ENCODE peak calls at places on chromosomes 3 and 15, in seven cellular contexts. One of them, this sample, is unnamed.

GRCh38 chr15:86590461-86590860 is 510.8 kb downstream of the AGBL1 start:
- DNase-seq in lower lobe of right lung: no peak
- DNase-seq in esophagus muscularis mucosa: no peak
- DNase-seq in cardiac muscle cell: no peak
- DNase-seq in upper lobe of right lung: no peak
- DNase-seq in heart right ventricle: no peak
- DNase-seq in Peyer's patch: no peak
- DNase-seq in this sample: no peak

GRCh38 chr3:45631486-45631885 is 36.9 kb downstream of the LIMD1 start:
- DNase-seq in heart right ventricle: no peak
- DNase-seq in cardiac muscle cell: no peak
- DNase-seq in upper lobe of right lung: no peak
- DNase-seq in esophagus muscularis mucosa: no peak
- DNase-seq in lower lobe of right lung: no peak
- DNase-seq in Peyer's patch: no peak
- DNase-seq in this sample: no peak

GRCh38 chr3:136973352-136973751 is 15.6 kb downstream of the IL20RB start:
- DNase-seq in lower lobe of right lung: no peak
- DNase-seq in upper lobe of right lung: no peak
- DNase-seq in Peyer's patch: no peak
- DNase-seq in esophagus muscularis mucosa: no peak
- DNase-seq in cardiac muscle cell: no peak
- DNase-seq in heart right ventricle: no peak
- DNase-seq in this sample: no peak

GRCh38 chr3:123642182-123642956 is 57.5 kb upstream of the HACD2 start:
- DNase-seq in heart right ventricle: peak; percentile 59
- DNase-seq in upper lobe of right lung: peak; percentile 81
- DNase-seq in Peyer's patch: peak; percentile 74
- DNase-seq in esophagus muscularis mucosa: peak; percentile 96
- DNase-seq in cardiac muscle cell: peak; percentile 94
- DNase-seq in lower lobe of right lung: peak; percentile 81
- DNase-seq in this sample: no peak

GRCh38 chr3:197554562-197555280 is 1.0 kb downstream of the BDH1 start:
- DNase-seq in esophagus muscularis mucosa: peak; percentile 98
- DNase-seq in upper lobe of right lung: peak; percentile 99
- DNase-seq in heart right ventricle: peak; percentile 95
- DNase-seq in Peyer's patch: peak; percentile 97
- DNase-seq in lower lobe of right lung: peak; percentile 98
- DNase-seq in cardiac muscle cell: peak; percentile 99
- DNase-seq in this sample: peak; percentile 97

GRCh38 chr3:184262166-184262926 is 993 bp upstream of the CAMK2N2 start:
- DNase-seq in heart right ventricle: no peak
- DNase-seq in upper lobe of right lung: no peak
- DNase-seq in lower lobe of right lung: no peak
- DNase-seq in cardiac muscle cell: no peak
- DNase-seq in Peyer's patch: no peak
- DNase-seq in esophagus muscularis mucosa: no peak
- DNase-seq in this sample: no peak

GRCh38 chr15:60933914-60934885 is 294.9 kb downstream of the RORA start:
- DNase-seq in heart right ventricle: no peak
- DNase-seq in upper lobe of right lung: no peak
- DNase-seq in cardiac muscle cell: no peak
- DNase-seq in lower lobe of right lung: no peak
- DNase-seq in Peyer's patch: no peak
- DNase-seq in esophagus muscularis mucosa: no peak
- DNase-seq in this sample: no peak

GRCh38 chr15:64989331-64990167 is at the start of gene SPG21:
- DNase-seq in cardiac muscle cell: peak; percentile 98
- DNase-seq in lower lobe of right lung: peak; percentile 96
- DNase-seq in upper lobe of right lung: peak; percentile 98
- DNase-seq in esophagus muscularis mucosa: peak; percentile 96
- DNase-seq in heart right ventricle: peak; percentile 95
- DNase-seq in Peyer's patch: peak; percentile 95
- DNase-seq in this sample: peak; percentile 99

GRCh38 chr3:129605593-129606521 is 619 bp downstream of the PLXND1 start:
- DNase-seq in upper lobe of right lung: peak; percentile 82
- DNase-seq in cardiac muscle cell: peak; percentile 60
- DNase-seq in lower lobe of right lung: peak; percentile 73
- DNase-seq in esophagus muscularis mucosa: no peak
- DNase-seq in Peyer's patch: no peak
- DNase-seq in heart right ventricle: peak; percentile 66
- DNase-seq in this sample: peak; percentile 86

GRCh38 chr3:119322523-119323400 is 28.6 kb downstream of the ARHGAP31 start:
- DNase-seq in heart right ventricle: peak; percentile 90
- DNase-seq in Peyer's patch: peak; percentile 85
- DNase-seq in lower lobe of right lung: peak; percentile 93
- DNase-seq in upper lobe of right lung: peak; percentile 95
- DNase-seq in esophagus muscularis mucosa: peak; percentile 94
- DNase-seq in cardiac muscle cell: peak; percentile 85
- DNase-seq in this sample: peak; percentile 93
- TF ChIP-seq CTCF in heart right ventricle: peak; percentile 3
- TF ChIP-seq CTCF in Peyer's patch: no peak
- TF ChIP-seq CTCF in lower lobe of right lung: no peak
- TF ChIP-seq CTCF in upper lobe of right lung: peak; percentile 28
- TF ChIP-seq CTCF in esophagus muscularis mucosa: no peak
- TF ChIP-seq CTCF in cardiac muscle cell: peak; percentile 17
- TF ChIP-seq CTCF in this sample: no peak

DNA sequence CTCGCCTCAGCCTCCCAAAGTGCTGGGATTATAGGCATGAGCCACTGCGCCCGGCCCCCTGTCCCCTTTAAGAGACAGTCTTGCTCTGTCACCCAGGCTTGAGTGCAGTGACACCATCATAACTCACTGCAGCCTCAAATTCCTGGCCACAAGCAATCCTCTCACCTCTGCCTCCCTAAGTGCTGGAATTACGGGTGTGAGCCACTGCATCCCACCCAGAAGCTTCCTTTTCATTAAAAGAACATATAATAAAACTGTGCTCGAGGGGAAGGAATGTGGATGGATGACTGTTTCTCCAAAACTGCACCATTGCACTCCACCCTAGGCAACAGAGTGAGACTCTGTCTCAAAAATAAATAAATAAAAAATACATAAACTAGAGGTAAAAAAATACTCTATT is 70.1 kb downstream of the NCEH1 start:
- DNase-seq in cardiac muscle cell: no peak
- DNase-seq in upper lobe of right lung: no peak
- DNase-seq in esophagus muscularis mucosa: peak; percentile 53
- DNase-seq in heart right ventricle: no peak
- DNase-seq in Peyer's patch: no peak
- DNase-seq in lower lobe of right lung: no peak
- DNase-seq in this sample: no peak
- H3K27ac ChIP-seq in cardiac muscle cell: no peak overlapping the region
- H3K27ac ChIP-seq in upper lobe of right lung: no peak overlapping the region
- H3K27ac ChIP-seq in esophagus muscularis mucosa: no peak overlapping the region
- H3K27ac ChIP-seq in heart right ventricle: no peak overlapping the region
- H3K27ac ChIP-seq in Peyer's patch: no peak overlapping the region
- H3K27ac ChIP-seq in lower lobe of right lung: no peak overlapping the region
- H3K27ac ChIP-seq in this sample: no peak overlapping the region

GRCh38 chr15:93706881-93707280 is 524.5 kb upstream of the MCTP2 start:
- DNase-seq in heart right ventricle: no peak
- DNase-seq in Peyer's patch: no peak
- DNase-seq in lower lobe of right lung: no peak
- DNase-seq in cardiac muscle cell: no peak
- DNase-seq in upper lobe of right lung: no peak
- DNase-seq in esophagus muscularis mucosa: no peak
- DNase-seq in this sample: no peak
- H3K27me3 ChIP-seq in heart right ventricle: no peaks in the 10 kb centered on the region
- H3K27me3 ChIP-seq in Peyer's patch: no peaks in the 10 kb centered on the region
- H3K27me3 ChIP-seq in lower lobe of right lung: no peaks in the 10 kb centered on the region
- H3K27me3 ChIP-seq in cardiac muscle cell: peaks cover 6% of the 10 kb centered on the region
- H3K27me3 ChIP-seq in upper lobe of right lung: no peaks in the 10 kb centered on the region
- H3K27me3 ChIP-seq in esophagus muscularis mucosa: no peaks in the 10 kb centered on the region
- H3K27me3 ChIP-seq in this sample: no peaks in the 10 kb centered on the region

GRCh38 chr15:88489321-88489720 is 21.8 kb downstream of the MRPS11 start:
- DNase-seq in Peyer's patch: no peak
- DNase-seq in esophagus muscularis mucosa: no peak
- DNase-seq in lower lobe of right lung: no peak
- DNase-seq in heart right ventricle: no peak
- DNase-seq in upper lobe of right lung: no peak
- DNase-seq in cardiac muscle cell: no peak
- DNase-seq in this sample: no peak

GRCh38 chr15:88487796-88488523 is 20.5 kb downstream of the MRPS11 start:
- DNase-seq in esophagus muscularis mucosa: no peak
- DNase-seq in heart right ventricle: no peak
- DNase-seq in Peyer's patch: no peak
- DNase-seq in upper lobe of right lung: no peak
- DNase-seq in cardiac muscle cell: no peak
- DNase-seq in lower lobe of right lung: no peak
- DNase-seq in this sample: no peak

GRCh38 chr15:88490036-88490435 is 22.5 kb downstream of the MRPS11 start:
- DNase-seq in upper lobe of right lung: no peak
- DNase-seq in Peyer's patch: no peak
- DNase-seq in cardiac muscle cell: no peak
- DNase-seq in lower lobe of right lung: no peak
- DNase-seq in esophagus muscularis mucosa: no peak
- DNase-seq in heart right ventricle: no peak
- DNase-seq in this sample: no peak

GRCh38 chr15:88484781-88485246 is 17.3 kb downstream of the MRPS11 start:
- DNase-seq in esophagus muscularis mucosa: no peak
- DNase-seq in Peyer's patch: no peak
- DNase-seq in cardiac muscle cell: peak; percentile 38
- DNase-seq in upper lobe of right lung: no peak
- DNase-seq in lower lobe of right lung: no peak
- DNase-seq in heart right ventricle: no peak
- DNase-seq in this sample: no peak

GRCh38 chr15:88487176-88487795 is 19.8 kb downstream of the MRPS11 start:
- DNase-seq in upper lobe of right lung: no peak
- DNase-seq in esophagus muscularis mucosa: no peak
- DNase-seq in lower lobe of right lung: no peak
- DNase-seq in heart right ventricle: no peak
- DNase-seq in Peyer's patch: no peak
- DNase-seq in cardiac muscle cell: no peak
- DNase-seq in this sample: no peak
- TF ChIP-seq CTCF in upper lobe of right lung: no peak
- TF ChIP-seq CTCF in esophagus muscularis mucosa: no peak
- TF ChIP-seq CTCF in lower lobe of right lung: no peak
- TF ChIP-seq CTCF in heart right ventricle: no peak
- TF ChIP-seq CTCF in Peyer's patch: no peak
- TF ChIP-seq CTCF in cardiac muscle cell: no peak
- TF ChIP-seq CTCF in this sample: no peak

DNA sequence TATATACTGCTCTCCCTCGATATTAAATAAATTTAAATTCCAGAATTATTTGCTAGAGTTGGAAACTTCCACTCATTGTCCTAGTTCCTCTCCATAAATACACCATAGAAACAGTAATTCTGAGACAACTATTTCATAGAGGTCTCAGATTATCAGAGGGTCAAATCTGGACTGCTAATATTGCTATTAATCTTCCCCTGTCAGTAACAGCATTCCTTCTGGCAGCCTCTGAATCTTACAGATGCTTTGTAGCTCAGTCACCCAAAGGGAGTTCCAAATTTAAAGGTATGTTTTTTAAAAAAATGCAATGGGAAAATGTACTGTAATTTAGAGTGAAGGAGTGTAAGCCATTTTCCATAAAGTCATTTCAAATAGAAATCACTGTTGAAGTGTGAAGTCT is 428.8 kb downstream of the PYDC2 start:
- DNase-seq in heart right ventricle: no peak
- DNase-seq in cardiac muscle cell: no peak
- DNase-seq in Peyer's patch: no peak
- DNase-seq in lower lobe of right lung: no peak
- DNase-seq in upper lobe of right lung: no peak
- DNase-seq in esophagus muscularis mucosa: no peak
- DNase-seq in this sample: no peak
- H3K27ac ChIP-seq in heart right ventricle: no peak overlapping the region
- H3K27ac ChIP-seq in cardiac muscle cell: no peak overlapping the region
- H3K27ac ChIP-seq in Peyer's patch: no peak overlapping the region
- H3K27ac ChIP-seq in lower lobe of right lung: no peak overlapping the region
- H3K27ac ChIP-seq in upper lobe of right lung: no peak overlapping the region
- H3K27ac ChIP-seq in esophagus muscularis mucosa: no peak overlapping the region
- H3K27ac ChIP-seq in this sample: no peak overlapping the region